ENCODE peak calls at places on chromosomes 3 and 15, in ten cellular contexts. F is NCI-H460; Q is CD14-positive monocyte; P is stimulated activated CD4-positive, alpha-beta T cell treated with anti-CD3 and anti-CD28 coated beads, TNF-alpha, amount 100 ng/mL, for 24 hours; K is heart left ventricle; B is AG08396; Z is stimulated activated naive CD8-positive, alpha-beta T cell treated with anti-CD3 and anti-CD28 coated beads, Interleukin-15, Interleukin-2, amounts not matched to agents 100 U/mL and 50 U/mL, for 24 hours; E is Calu3; W is A549; C is fibroblast of mammary gland. J is an unnamed sample.

GRCh38 chr3:54653456-54654195 is 274.2 kb downstream of the LRTM1 start:
- DNase-seq in F (no peak), Q (no peak), P (no peak), K (no peak), B (no peak), Z (no peak), E (no peak), W (no peak), C (no peak), J (no peak)

GRCh38 chr3:13851091-13851849 is 28.6 kb downstream of the WNT7A start:
- DNase-seq in F (no peak), Q (no peak), P (no peak), K (no peak), B (no peak), Z (no peak), E (no peak), W (no peak), C (no peak), J (no peak)

GRCh38 chr3:176896640-176897039 is 300.6 kb downstream of the TBL1XR1 start:
- DNase-seq in F (no peak), Q (no peak), P (no peak), K (no peak), B (no peak), Z (no peak), E (no peak), W (no peak), C (no peak), J (no peak)

GRCh38 chr3:56917740-56918568 is 116.2 kb upstream of the ARHGEF3 start:
- DNase-seq in F (no peak), Q (no peak), P (peak; percentile 62), K (no peak), B (no peak), Z (peak; percentile 72), E (no peak), W (no peak), C (no peak), J (peak; percentile 64)

GRCh38 chr3:102410616-102411015 is 24.2 kb upstream of the ZPLD1 start:
- DNase-seq in F (no peak), Q (no peak), P (no peak), K (no peak), B (no peak), Z (no peak), E (no peak), W (no peak), C (no peak), J (no peak)

GRCh38 chr3:87136066-87136596 is 91.0 kb upstream of the CHMP2B start:
- DNase-seq in F (no peak), Q (no peak), P (no peak), K (no peak), B (no peak), Z (no peak), E (no peak), W (no peak), C (no peak), J (no peak)

GRCh38 chr3:128804017-128804816 is 75.2 kb upstream of the ACAD9 start:
- DNase-seq in F (no peak), Q (no peak), P (peak; percentile 57), K (no peak), B (no peak), Z (peak; percentile 59), E (no peak), W (no peak), C (peak; percentile 51), J (peak; percentile 85)

GRCh38 chr15:63133786-63134185 is 12.1 kb downstream of the LACTB start:
- DNase-seq in F (no peak), Q (no peak), P (no peak), K (no peak), B (no peak), Z (no peak), E (no peak), W (no peak), C (peak; percentile 58), J (no peak)

GRCh38 chr3:102297259-102297658 is 137.6 kb upstream of the ZPLD1 start:
- DNase-seq in F (no peak), Q (no peak), P (no peak), K (no peak), B (no peak), Z (no peak), E (no peak), W (no peak), C (peak; percentile 1), J (no peak)

GRCh38 chr3:18126772-18127171 is 298.4 kb downstream of the SATB1 start:
- DNase-seq in F (no peak), Q (no peak), P (no peak), K (no peak), B (no peak), Z (no peak), E (no peak), W (no peak), C (no peak), J (no peak)

GRCh38 chr3:14461006-14461747 is 58.8 kb downstream of the SLC6A6 start:
- DNase-seq in F (no peak), Q (no peak), P (no peak), K (no peak), B (no peak), Z (no peak), E (no peak), W (no peak), C (no peak), J (no peak)

GRCh38 chr3:106826861-106827311 is 550.4 kb upstream of the CCDC54 start:
- DNase-seq in F (no peak), Q (no peak), P (no peak), K (no peak), B (no peak), Z (no peak), E (no peak), W (no peak), C (no peak), J (no peak)

GRCh38 chr3:190492966-190493365 is 20.9 kb upstream of the IL1RAP start:
- DNase-seq in F (no peak), Q (no peak), P (no peak), K (no peak), B (no peak), Z (no peak), E (no peak), W (no peak), C (no peak), J (no peak)

GRCh38 chr3:158711886-158712285 is 20.4 kb downstream of the RARRES1 start:
- DNase-seq in F (no peak), Q (no peak), P (no peak), K (no peak), B (peak; percentile 51), Z (no peak), E (no peak), W (peak; percentile 55), C (peak; percentile 87), J (no peak)

GRCh38 chr15:25247418-25248030 is 191.3 kb downstream of the UBE3A start:
- DNase-seq in F (no peak), Q (peak; percentile 24), P (no peak), K (no peak), B (no peak), Z (no peak), E (no peak), W (no peak), C (no peak), J (no peak)

J was measured in GM20000.